ENCODE peak calls at places on chromosomes 3 and 15, in eight cellular contexts. F is left lung, Z is thoracic aorta, T is AG10803, D is pancreas, U is RWPE1, B is brain microvascular endothelial cell, E is glutamatergic neuron. L is an unnamed sample.

GRCh38 chr3:157098121-157098822 is 61.7 kb downstream of the CCNL1 start:
- DNase-seq in F (no peak), Z (no peak), T (peak; percentile 68), D (no peak), U (no peak), B (no peak), E (no peak), L (no peak)

GRCh38 chr3:15679306-15679705 is 77.8 kb downstream of the BTD start:
- DNase-seq in F (no peak), Z (no peak), T (no peak), D (no peak), U (no peak), B (no peak), E (no peak), L (no peak)

GRCh38 chr15:40770147-40770721 is 454 bp downstream of the C15orf62 start:
- DNase-seq in F (no peak), Z (no peak), T (no peak), D (no peak), U (no peak), B (no peak), E (peak; percentile 78), L (peak; percentile 42)

GRCh38 chr3:126267169-126267975 is 87.0 kb upstream of the ALDH1L1 start:
- DNase-seq in F (peak; percentile 87), Z (peak; percentile 56), T (peak; percentile 97), D (peak; percentile 85), U (peak; percentile 85), B (peak; percentile 89), E (peak; percentile 76), L (no peak)

GRCh38 chr15:70165811-70166284 is 68.1 kb upstream of the TLE3 start:
- DNase-seq in F (no peak), Z (no peak), T (peak; percentile 17), D (peak; percentile 74), U (no peak), B (no peak), E (no peak), L (no peak)

GRCh38 chr3:142819214-142819613 is 69.7 kb downstream of the PCOLCE2 start:
- DNase-seq in F (no peak), Z (no peak), T (no peak), D (no peak), U (no peak), B (no peak), E (no peak), L (no peak)

GRCh38 chr3:187401861-187402260 is 33.7 kb downstream of the RTP4 start:
- DNase-seq in F (no peak), Z (no peak), T (no peak), D (no peak), U (no peak), B (no peak), E (no peak), L (no peak)

GRCh38 chr3:58411036-58411435 is 22.6 kb downstream of the PDHB start:
- DNase-seq in F (no peak), Z (no peak), T (peak; percentile 31), D (no peak), U (no peak), B (no peak), E (no peak), L (no peak)

DNA sequence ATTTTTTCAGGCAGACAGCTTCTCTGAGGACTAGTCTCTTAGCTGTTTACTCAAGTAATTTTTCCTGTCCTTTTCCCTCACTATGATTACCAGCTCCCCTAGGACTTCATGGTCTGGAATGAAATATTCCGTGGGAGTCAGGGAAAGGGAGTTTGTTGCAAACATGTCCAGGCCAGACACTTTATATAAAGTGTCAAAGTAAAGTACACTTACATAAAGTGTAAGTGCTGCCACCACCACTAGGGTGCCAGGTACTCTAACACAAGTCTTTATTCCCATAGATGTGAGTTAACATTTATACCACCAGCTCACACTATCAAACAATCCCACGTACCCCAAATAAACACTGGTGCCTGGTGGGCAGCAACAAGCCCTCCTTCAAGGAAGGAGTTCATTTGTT is 179.8 kb downstream of the SNRPN start:
- DNase-seq in F (no peak), Z (no peak), T (peak; percentile 0), D (no peak), U (no peak), B (peak; percentile 2), E (no peak), L (no peak)
- TF ChIP-seq CTCF in F (no peak), Z (no peak), T (no peak), D (no peak), U (no peak), B (peak; percentile 8), E (peak; percentile 61), L (no peak)

DNA sequence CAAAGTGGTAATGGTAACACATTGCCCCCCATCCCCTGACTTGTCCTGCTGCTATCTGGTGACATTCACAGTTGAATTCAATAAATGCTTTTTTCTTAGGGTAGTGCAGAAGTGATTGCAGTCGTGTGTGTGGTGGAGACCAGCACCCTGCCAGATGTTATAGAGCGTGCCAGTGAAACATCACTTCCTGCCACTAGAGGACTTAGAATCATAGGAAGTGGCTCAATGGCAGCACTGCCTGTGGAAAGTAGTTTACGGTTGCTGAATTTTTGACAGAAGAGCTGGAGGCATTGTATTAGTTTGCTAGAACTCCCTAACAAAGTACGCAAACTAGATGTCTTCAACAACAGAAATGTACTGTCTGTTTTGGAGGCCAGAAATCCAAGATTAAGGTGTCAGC is 37.4 kb upstream of the P2RY12 start:
- DNase-seq in F (no peak), Z (no peak), T (no peak), D (no peak), U (no peak), B (no peak), E (no peak), L (no peak)
- TF ChIP-seq CTCF in F (no peak), Z (no peak), T (no peak), D (no peak), U (no peak), B (peak; percentile 34), E (no peak), L (no peak)

GRCh38 chr3:3179407-3180094 is at the start of gene CRBN:
- DNase-seq in F (peak; percentile 99), Z (peak; percentile 44), T (peak; percentile 79), D (peak; percentile 94), U (peak; percentile 88), B (peak; percentile 81), E (peak; percentile 90), L (peak; percentile 90)
- TF ChIP-seq CTCF in F (peak; percentile 99), Z (peak; percentile 97), T (peak; percentile 69), D (peak; percentile 99), U (peak; percentile 95), B (peak; percentile 73), E (peak; percentile 99), L (peak; percentile 51)

GRCh38 chr15:85804481-85805165 is 9.9 kb upstream of the KLHL25 start:
- DNase-seq in F (no peak), Z (no peak), T (no peak), D (no peak), U (no peak), B (no peak), E (no peak), L (no peak)

GRCh38 chr15:85795669-85796305 is 1.1 kb upstream of the KLHL25 start:
- DNase-seq in F (no peak), Z (no peak), T (no peak), D (no peak), U (no peak), B (no peak), E (no peak), L (no peak)

GRCh38 chr15:85795320-85795668 is 569 bp upstream of the KLHL25 start:
- DNase-seq in F (no peak), Z (no peak), T (no peak), D (no peak), U (no peak), B (no peak), E (no peak), L (no peak)

GRCh38 chr15:85805392-85805791 is 10.7 kb upstream of the KLHL25 start:
- DNase-seq in F (no peak), Z (no peak), T (no peak), D (no peak), U (no peak), B (no peak), E (no peak), L (no peak)

DNA sequence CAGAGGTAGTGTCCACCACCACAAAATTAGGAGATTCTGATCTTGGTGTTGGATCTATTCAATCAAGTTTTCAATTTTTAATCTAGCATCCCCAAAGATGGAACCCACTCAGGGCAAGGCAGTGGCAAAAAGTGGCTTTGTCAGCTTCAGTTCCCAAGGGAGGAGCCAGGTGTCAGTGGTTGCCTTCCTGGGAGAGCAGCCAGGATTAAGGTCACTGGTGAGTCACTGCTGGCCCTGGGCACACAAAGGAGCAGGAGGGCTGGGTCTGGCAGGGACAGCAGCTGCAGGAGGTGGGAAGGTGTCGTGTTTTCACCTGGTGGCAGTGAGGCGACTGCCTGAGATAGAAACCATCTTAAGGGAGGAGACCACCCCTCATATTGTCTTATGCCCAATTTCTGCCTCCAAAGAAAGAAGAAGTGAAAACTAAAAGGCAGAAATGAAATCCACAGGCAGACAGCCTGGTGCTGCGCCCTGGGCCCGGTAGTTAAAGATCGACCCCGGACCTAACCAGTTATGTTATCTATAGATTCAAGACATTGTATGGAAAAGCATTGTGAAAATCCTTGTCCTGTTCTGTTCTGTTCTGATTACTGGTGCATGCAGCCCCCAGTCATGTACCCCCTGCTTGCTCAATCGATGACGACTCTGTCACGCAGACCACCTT is 5.9 kb upstream of the KLHL25 start:
- DNase-seq in F (peak; percentile 80), Z (peak; percentile 14), T (peak; percentile 53), D (peak; percentile 95), U (peak; percentile 70), B (peak; percentile 27), E (no peak), L (no peak)
- TF ChIP-seq CTCF in F (no peak), Z (no peak), T (no peak), D (peak; percentile 24), U (peak; percentile 52), B (peak; percentile 31), E (no peak), L (no peak)

DNA sequence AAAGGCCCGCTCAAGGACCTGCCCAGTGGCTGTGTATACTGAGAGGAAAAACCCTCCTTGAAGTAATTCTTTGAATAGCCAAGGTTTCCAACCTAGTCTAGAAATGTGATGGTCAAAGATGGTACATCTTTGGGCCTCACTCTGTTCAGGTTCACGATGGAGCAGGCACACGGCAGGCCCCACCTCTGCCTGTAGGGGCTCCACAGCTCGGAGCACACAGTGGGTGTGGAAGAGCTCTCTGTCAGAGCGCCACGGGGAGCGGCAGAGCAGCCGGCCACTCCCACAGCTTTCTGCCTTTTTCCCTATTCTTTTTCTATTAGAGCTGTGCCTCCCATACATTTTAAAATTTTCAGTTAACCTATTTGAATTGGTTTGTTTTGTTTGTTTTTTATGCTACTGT is 89.5 kb downstream of the CTNNB1 start:
- DNase-seq in F (no peak), Z (no peak), T (no peak), D (no peak), U (no peak), B (no peak), E (no peak), L (no peak)
- TF ChIP-seq CTCF in F (no peak), Z (no peak), T (no peak), D (no peak), U (no peak), B (no peak), E (no peak), L (no peak)

DNA sequence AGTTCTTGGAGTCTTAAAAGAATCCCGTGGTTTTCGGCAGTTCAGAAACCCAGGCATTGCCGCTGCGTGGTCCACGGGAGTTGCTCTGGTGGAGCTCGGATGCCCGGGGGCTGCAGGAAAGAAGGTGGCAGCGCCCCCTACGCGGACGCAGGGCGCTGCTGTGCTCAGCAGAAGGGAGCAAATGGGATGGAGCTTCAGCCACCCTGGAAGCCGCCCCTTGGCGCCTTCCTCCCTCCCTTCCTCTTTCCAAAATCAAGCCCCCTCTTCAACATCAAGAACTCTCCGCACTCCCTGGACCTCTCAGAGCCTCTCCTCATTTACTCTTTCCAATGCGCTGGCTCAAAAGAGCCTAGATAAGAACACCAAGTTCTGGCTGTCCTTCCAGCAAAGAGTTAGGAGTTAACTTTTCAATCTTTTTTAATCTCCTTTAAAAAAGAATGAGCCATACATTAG is 880 bp upstream of the CHRNA7 start:
- DNase-seq in F (no peak), Z (no peak), T (no peak), D (peak; percentile 67), U (no peak), B (no peak), E (peak; percentile 65), L (no peak)
- TF ChIP-seq CTCF in F (no peak), Z (no peak), T (no peak), D (peak; percentile 18), U (peak; percentile 10), B (peak; percentile 64), E (peak; percentile 11), L (no peak)

L was measured in activated B cell treated with CpG ODN at 0.5 μM for 24 hours.